ENCODE peak calls at places on chromosomes 6 and 20, in seven cellular contexts. One of them, this sample, is unnamed.

GRCh38 chr20:33653900-33654596 is 8.1 kb upstream of the C20orf144 start:
- DNase-seq in fibroblast of lung: no peak
- DNase-seq in A549: no peak
- DNase-seq in CD8-positive, alpha-beta memory T cell: no peak
- DNase-seq in pancreas: peak; percentile 97
- DNase-seq in T-helper 17 cell: no peak
- DNase-seq in body of pancreas: peak; percentile 99
- DNase-seq in this sample: no peak

GRCh38 chr6:69867075-69867911 is 937 bp downstream of the COL19A1 start:
- DNase-seq in T-helper 17 cell: peak; percentile 42
- DNase-seq in fibroblast of lung: peak; percentile 32
- DNase-seq in CD8-positive, alpha-beta memory T cell: peak; percentile 22
- DNase-seq in body of pancreas: peak; percentile 74
- DNase-seq in pancreas: peak; percentile 69
- DNase-seq in A549: peak; percentile 0
- DNase-seq in this sample: no peak

GRCh38 chr6:3283241-3283640 is 24.5 kb downstream of the PSMG4 start:
- DNase-seq in pancreas: no peak
- DNase-seq in body of pancreas: no peak
- DNase-seq in A549: no peak
- DNase-seq in CD8-positive, alpha-beta memory T cell: no peak
- DNase-seq in T-helper 17 cell: no peak
- DNase-seq in fibroblast of lung: no peak
- DNase-seq in this sample: no peak

GRCh38 chr20:51661609-51662178 is 106.5 kb downstream of the ATP9A start:
- DNase-seq in fibroblast of lung: peak; percentile 84
- DNase-seq in T-helper 17 cell: no peak
- DNase-seq in pancreas: no peak
- DNase-seq in body of pancreas: no peak
- DNase-seq in CD8-positive, alpha-beta memory T cell: no peak
- DNase-seq in A549: peak; percentile 68
- DNase-seq in this sample: no peak

GRCh38 chr20:58945967-58946631 is 35.0 kb upstream of the NELFCD start:
- DNase-seq in A549: no peak
- DNase-seq in body of pancreas: no peak
- DNase-seq in pancreas: no peak
- DNase-seq in fibroblast of lung: no peak
- DNase-seq in CD8-positive, alpha-beta memory T cell: no peak
- DNase-seq in T-helper 17 cell: no peak
- DNase-seq in this sample: no peak

GRCh38 chr6:13709698-13710551 is 1.7 kb downstream of the RANBP9 start:
- DNase-seq in CD8-positive, alpha-beta memory T cell: no peak
- DNase-seq in pancreas: no peak
- DNase-seq in T-helper 17 cell: no peak
- DNase-seq in body of pancreas: no peak
- DNase-seq in A549: no peak
- DNase-seq in fibroblast of lung: peak; percentile 61
- DNase-seq in this sample: no peak

GRCh38 chr6:42210551-42210950 is 7.1 kb downstream of the MRPS10 start:
- DNase-seq in CD8-positive, alpha-beta memory T cell: no peak
- DNase-seq in fibroblast of lung: no peak
- DNase-seq in pancreas: no peak
- DNase-seq in body of pancreas: no peak
- DNase-seq in T-helper 17 cell: no peak
- DNase-seq in A549: no peak
- DNase-seq in this sample: no peak

GRCh38 chr20:64053841-64054661 is 4.6 kb upstream of the SOX18 start:
- DNase-seq in body of pancreas: peak; percentile 25
- DNase-seq in pancreas: no peak
- DNase-seq in A549: peak; percentile 52
- DNase-seq in CD8-positive, alpha-beta memory T cell: no peak
- DNase-seq in T-helper 17 cell: no peak
- DNase-seq in fibroblast of lung: no peak
- DNase-seq in this sample: no peak

GRCh38 chr6:169185692-169186485 is 67.8 kb downstream of the THBS2 start:
- DNase-seq in fibroblast of lung: no peak
- DNase-seq in T-helper 17 cell: no peak
- DNase-seq in pancreas: no peak
- DNase-seq in CD8-positive, alpha-beta memory T cell: no peak
- DNase-seq in A549: no peak
- DNase-seq in body of pancreas: no peak
- DNase-seq in this sample: no peak

GRCh38 chr6:145277358-145278097 is 457.8 kb downstream of the EPM2A start:
- DNase-seq in T-helper 17 cell: no peak
- DNase-seq in fibroblast of lung: peak; percentile 4
- DNase-seq in CD8-positive, alpha-beta memory T cell: no peak
- DNase-seq in body of pancreas: no peak
- DNase-seq in pancreas: no peak
- DNase-seq in A549: no peak
- DNase-seq in this sample: no peak

GRCh38 chr6:142846883-142847287 is 98.1 kb downstream of the HIVEP2 start:
- DNase-seq in CD8-positive, alpha-beta memory T cell: no peak
- DNase-seq in fibroblast of lung: peak; percentile 93
- DNase-seq in body of pancreas: no peak
- DNase-seq in A549: no peak
- DNase-seq in T-helper 17 cell: no peak
- DNase-seq in pancreas: no peak
- DNase-seq in this sample: no peak

GRCh38 chr6:1806935-1807334 is 197.2 kb downstream of the FOXC1 start:
- DNase-seq in pancreas: no peak
- DNase-seq in A549: no peak
- DNase-seq in CD8-positive, alpha-beta memory T cell: no peak
- DNase-seq in fibroblast of lung: no peak
- DNase-seq in body of pancreas: no peak
- DNase-seq in T-helper 17 cell: no peak
- DNase-seq in this sample: no peak

GRCh38 chr6:163667372-163668060 is 253.0 kb downstream of the QKI start:
- DNase-seq in A549: no peak
- DNase-seq in pancreas: no peak
- DNase-seq in T-helper 17 cell: no peak
- DNase-seq in CD8-positive, alpha-beta memory T cell: no peak
- DNase-seq in body of pancreas: peak; percentile 30
- DNase-seq in fibroblast of lung: peak; percentile 50
- DNase-seq in this sample: no peak

GRCh38 chr20:45450097-45450818 is 19.3 kb upstream of the WFDC2 start:
- DNase-seq in CD8-positive, alpha-beta memory T cell: no peak
- DNase-seq in T-helper 17 cell: no peak
- DNase-seq in A549: peak; percentile 28
- DNase-seq in pancreas: no peak
- DNase-seq in body of pancreas: peak; percentile 30
- DNase-seq in fibroblast of lung: peak; percentile 30
- DNase-seq in this sample: no peak

GRCh38 chr20:41171736-41172295 is 34.5 kb downstream of the PLCG1 start:
- DNase-seq in fibroblast of lung: no peak
- DNase-seq in body of pancreas: no peak
- DNase-seq in pancreas: no peak
- DNase-seq in A549: no peak
- DNase-seq in T-helper 17 cell: no peak
- DNase-seq in CD8-positive, alpha-beta memory T cell: no peak
- DNase-seq in this sample: no peak

GRCh38 chr6:11710221-11710836 is 68.3 kb downstream of the ADTRP start:
- DNase-seq in CD8-positive, alpha-beta memory T cell: no peak
- DNase-seq in body of pancreas: no peak
- DNase-seq in fibroblast of lung: no peak
- DNase-seq in T-helper 17 cell: peak; percentile 27
- DNase-seq in pancreas: no peak
- DNase-seq in A549: no peak
- DNase-seq in this sample: no peak

GRCh38 chr6:1667012-1667804 is 57.5 kb downstream of the FOXC1 start:
- DNase-seq in pancreas: no peak
- DNase-seq in T-helper 17 cell: no peak
- DNase-seq in A549: no peak
- DNase-seq in fibroblast of lung: peak; percentile 8
- DNase-seq in CD8-positive, alpha-beta memory T cell: no peak
- DNase-seq in body of pancreas: no peak
- DNase-seq in this sample: no peak

GRCh38 chr6:113599444-113599843 is 257.7 kb upstream of the MARCKS start:
- DNase-seq in fibroblast of lung: peak; percentile 74
- DNase-seq in T-helper 17 cell: no peak
- DNase-seq in body of pancreas: no peak
- DNase-seq in pancreas: no peak
- DNase-seq in CD8-positive, alpha-beta memory T cell: no peak
- DNase-seq in A549: no peak
- DNase-seq in this sample: no peak

GRCh38 chr20:57397693-57398108 is 6.5 kb downstream of the RBM38 start:
- DNase-seq in body of pancreas: no peak
- DNase-seq in A549: no peak
- DNase-seq in fibroblast of lung: no peak
- DNase-seq in pancreas: no peak
- DNase-seq in T-helper 17 cell: peak; percentile 49
- DNase-seq in CD8-positive, alpha-beta memory T cell: peak; percentile 56
- DNase-seq in this sample: no peak

GRCh38 chr20:61520761-61521460 is 268.9 kb downstream of the CDH4 start:
- DNase-seq in fibroblast of lung: peak; percentile 91
- DNase-seq in A549: no peak
- DNase-seq in T-helper 17 cell: no peak
- DNase-seq in CD8-positive, alpha-beta memory T cell: no peak
- DNase-seq in body of pancreas: no peak
- DNase-seq in pancreas: no peak
- DNase-seq in this sample: no peak

GRCh38 chr6:34559651-34560365 is 3.7 kb upstream of the SPDEF start:
- DNase-seq in pancreas: no peak
- DNase-seq in T-helper 17 cell: no peak
- DNase-seq in body of pancreas: no peak
- DNase-seq in CD8-positive, alpha-beta memory T cell: no peak
- DNase-seq in A549: no peak
- DNase-seq in fibroblast of lung: no peak
- DNase-seq in this sample: no peak

DNA sequence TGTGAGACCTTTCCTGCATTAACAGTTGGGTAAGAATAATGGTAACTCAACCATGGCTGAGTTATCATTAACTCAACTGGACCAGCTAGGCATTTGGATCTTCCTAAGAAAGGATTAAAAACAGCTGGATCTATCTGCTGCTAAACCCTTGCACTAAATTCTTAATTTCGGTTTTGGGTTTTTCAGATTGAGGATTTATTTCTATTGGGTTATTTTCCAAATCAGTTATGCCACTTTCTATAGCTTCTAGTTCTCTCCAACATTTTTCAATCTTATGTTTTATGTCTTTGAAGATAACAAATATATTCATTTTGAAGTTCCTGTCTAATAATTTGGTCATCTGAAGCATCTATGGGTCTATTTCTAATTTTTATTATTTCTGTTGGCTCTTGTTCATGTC is 92.5 kb downstream of the KIF13A start:
- DNase-seq in fibroblast of lung: no peak
- DNase-seq in CD8-positive, alpha-beta memory T cell: no peak
- DNase-seq in body of pancreas: no peak
- DNase-seq in A549: no peak
- DNase-seq in pancreas: no peak
- DNase-seq in T-helper 17 cell: no peak
- DNase-seq in this sample: no peak
- H3K9me3 ChIP-seq in fibroblast of lung: no peaks in the 10 kb centered on the region
- H3K9me3 ChIP-seq in CD8-positive, alpha-beta memory T cell: peaks cover 6% of the 10 kb centered on the region
- H3K9me3 ChIP-seq in body of pancreas: no peaks in the 10 kb centered on the region
- H3K9me3 ChIP-seq in A549: peaks cover 54% of the 10 kb centered on the region
- H3K9me3 ChIP-seq in pancreas: no peaks in the 10 kb centered on the region
- H3K9me3 ChIP-seq in T-helper 17 cell: peaks cover 9% of the 10 kb centered on the region
- H3K9me3 ChIP-seq in this sample: peaks cover 3% of the 10 kb centered on the region

DNA sequence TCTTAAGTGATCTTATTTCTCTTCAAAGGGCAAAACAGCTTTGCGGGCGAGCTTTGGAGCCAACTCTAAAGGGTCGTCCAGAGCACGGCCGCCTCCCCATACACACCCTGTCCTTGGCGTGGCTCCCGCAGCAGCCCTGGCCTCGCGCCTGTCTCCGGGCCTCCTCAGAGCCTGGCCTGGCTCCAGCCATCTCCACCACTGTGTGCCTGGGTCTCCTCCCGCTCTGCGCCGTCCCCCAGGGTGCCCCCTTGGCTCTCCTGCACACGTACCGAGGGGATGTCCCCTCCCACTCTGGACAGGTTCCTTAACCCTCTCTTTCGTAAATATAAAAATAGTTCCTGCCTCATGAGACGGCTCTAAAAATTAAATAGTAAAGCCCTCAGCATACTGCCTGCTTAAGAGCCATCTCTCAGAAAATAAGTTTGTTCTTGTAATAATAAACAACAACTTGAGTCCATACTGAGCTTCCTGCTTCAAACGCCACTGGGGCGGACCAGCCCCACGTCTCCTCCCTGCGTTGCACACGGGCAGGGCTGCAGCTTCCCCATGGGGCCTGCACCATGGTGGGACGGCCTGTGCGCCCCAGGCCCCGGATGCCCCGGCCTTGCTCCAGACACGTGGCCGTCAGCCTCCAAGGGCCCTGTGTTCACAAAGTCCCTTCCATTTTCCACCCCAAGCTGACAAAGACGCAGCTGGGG is 226.2 kb downstream of the TTLL2 start:
- DNase-seq in pancreas: peak; percentile 68
- DNase-seq in fibroblast of lung: no peak
- DNase-seq in A549: no peak
- DNase-seq in CD8-positive, alpha-beta memory T cell: no peak
- DNase-seq in body of pancreas: peak; percentile 81
- DNase-seq in T-helper 17 cell: no peak
- DNase-seq in this sample: no peak
- H3K9me3 ChIP-seq in pancreas: no peaks in the 10 kb centered on the region
- H3K9me3 ChIP-seq in fibroblast of lung: no peaks in the 10 kb centered on the region
- H3K9me3 ChIP-seq in A549: no peaks in the 10 kb centered on the region
- H3K9me3 ChIP-seq in CD8-positive, alpha-beta memory T cell: no peaks in the 10 kb centered on the region
- H3K9me3 ChIP-seq in body of pancreas: no peaks in the 10 kb centered on the region
- H3K9me3 ChIP-seq in T-helper 17 cell: no peaks in the 10 kb centered on the region
- H3K9me3 ChIP-seq in this sample: no peaks in the 10 kb centered on the region

DNA sequence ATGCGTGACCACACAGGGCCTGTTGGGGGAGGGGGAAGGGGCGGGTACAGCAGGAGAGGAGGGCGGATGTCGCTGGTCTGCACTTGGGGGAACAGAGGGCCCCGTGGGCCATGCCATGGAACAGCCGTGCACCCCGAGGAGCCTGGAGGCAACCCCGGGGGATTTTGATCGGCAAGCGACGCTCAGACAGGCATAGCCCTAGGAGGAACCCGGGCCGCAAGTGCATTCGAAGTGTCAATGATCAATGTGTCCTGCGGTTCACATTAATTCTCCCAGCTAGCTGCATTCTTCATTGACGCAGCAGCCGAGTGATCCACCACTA is 772.8 kb upstream of the DEFB115 start:
- DNase-seq in body of pancreas: no peak
- DNase-seq in fibroblast of lung: no peak
- DNase-seq in pancreas: no peak
- DNase-seq in A549: no peak
- DNase-seq in CD8-positive, alpha-beta memory T cell: no peak
- DNase-seq in T-helper 17 cell: no peak
- DNase-seq in this sample: no peak
- H3K9me3 ChIP-seq in body of pancreas: no peaks in the 10 kb centered on the region
- H3K9me3 ChIP-seq in fibroblast of lung: no peaks in the 10 kb centered on the region
- H3K9me3 ChIP-seq in pancreas: no peaks in the 10 kb centered on the region
- H3K9me3 ChIP-seq in A549: peaks cover 4% of the 10 kb centered on the region
- H3K9me3 ChIP-seq in CD8-positive, alpha-beta memory T cell: no peaks in the 10 kb centered on the region
- H3K9me3 ChIP-seq in T-helper 17 cell: no peaks in the 10 kb centered on the region
- H3K9me3 ChIP-seq in this sample: no peaks in the 10 kb centered on the region

DNA sequence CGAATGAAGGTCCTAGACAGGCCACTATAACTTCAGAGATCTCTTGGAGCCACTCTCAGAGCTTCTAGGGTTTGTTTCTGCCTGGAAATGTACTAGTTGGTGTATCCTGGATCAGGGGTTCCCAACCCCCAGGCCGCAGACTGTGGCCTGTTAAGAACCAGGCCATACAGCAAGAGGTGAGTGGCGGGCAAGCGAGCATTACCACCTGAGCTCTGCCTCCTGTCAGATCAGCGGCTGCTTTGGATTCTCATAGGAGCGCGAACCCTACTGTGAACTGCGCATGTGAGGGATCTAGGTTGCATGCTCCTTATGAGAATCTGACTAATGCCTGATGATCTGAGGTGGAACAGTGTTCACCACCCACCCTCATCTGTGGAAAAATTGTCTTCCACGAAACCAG is 2.4 kb downstream of the BRPF3 start:
- DNase-seq in fibroblast of lung: no peak
- DNase-seq in A549: no peak
- DNase-seq in pancreas: no peak
- DNase-seq in T-helper 17 cell: no peak
- DNase-seq in body of pancreas: no peak
- DNase-seq in CD8-positive, alpha-beta memory T cell: no peak
- DNase-seq in this sample: no peak
- H3K9me3 ChIP-seq in fibroblast of lung: no peaks in the 10 kb centered on the region
- H3K9me3 ChIP-seq in A549: no peaks in the 10 kb centered on the region
- H3K9me3 ChIP-seq in pancreas: no peaks in the 10 kb centered on the region
- H3K9me3 ChIP-seq in T-helper 17 cell: no peaks in the 10 kb centered on the region
- H3K9me3 ChIP-seq in body of pancreas: no peaks in the 10 kb centered on the region
- H3K9me3 ChIP-seq in CD8-positive, alpha-beta memory T cell: no peaks in the 10 kb centered on the region
- H3K9me3 ChIP-seq in this sample: no peaks in the 10 kb centered on the region

This sample was measured in iPS DF 6.9.